ENCODE peak calls at places on chromosomes 7 and 10, in five cellular contexts. Q is heart left ventricle, J is adrenal gland, M is right lobe of liver, A is PC-9. Z is an unnamed sample.

GRCh38 chr10:80168679-80169380 is 36.3 kb downstream of the PLAC9 start:
- DNase-seq in A (no peak), Q (no peak), J (no peak), M (no peak), Z (no peak)

GRCh38 chr7:157754416-157754790 is 417.6 kb downstream of the DNAJB6 start:
- DNase-seq in Q (no peak), M (no peak), J (no peak), A (no peak), Z (no peak)

GRCh38 chr10:129772472-129773358 is 191.4 kb downstream of the EBF3 start:
- DNase-seq in Q (no peak), A (no peak), J (no peak), M (no peak), Z (no peak)

GRCh38 chr7:127598318-127598717 is 4.8 kb downstream of the FSCN3 start:
- DNase-seq in A (no peak), J (no peak), M (no peak), Q (no peak), Z (no peak)

GRCh38 chr10:46070749-46071148 is 24.7 kb upstream of the MSMB start:
- DNase-seq in A (no peak), J (no peak), M (no peak), Q (no peak), Z (no peak)

GRCh38 chr10:132458595-132459251 is 61.7 kb downstream of the PWWP2B start:
- DNase-seq in M (peak; percentile 76), J (peak; percentile 48), Q (peak; percentile 56), A (no peak), Z (no peak)

GRCh38 chr10:24962998-24963397 is 10.6 kb upstream of the PRTFDC1 start:
- DNase-seq in Q (no peak), J (no peak), A (peak; percentile 85), M (no peak), Z (peak; percentile 82)

GRCh38 chr10:30783939-30784500 is 154.5 kb upstream of the LYZL2 start:
- DNase-seq in Q (peak; percentile 90), J (peak; percentile 77), M (peak; percentile 83), A (no peak), Z (peak; percentile 30)

GRCh38 chr10:95242581-95243317 is 48.1 kb downstream of the PDLIM1 start:
- DNase-seq in A (no peak), Q (no peak), J (peak; percentile 73), M (no peak), Z (no peak)

GRCh38 chr7:141409219-141409618 is 142.0 kb upstream of the AGK start:
- DNase-seq in J (no peak), Q (no peak), M (no peak), A (no peak), Z (no peak)

GRCh38 chr10:63977329-63977923 is 456.2 kb downstream of the REEP3 start:
- DNase-seq in Q (no peak), J (no peak), A (no peak), M (no peak), Z (peak; percentile 13)

GRCh38 chr7:70208236-70209063 is 610.2 kb downstream of the AUTS2 start:
- DNase-seq in Q (no peak), J (no peak), M (no peak), A (no peak), Z (no peak)

GRCh38 chr7:47327698-47328391 is 254.1 kb downstream of the TNS3 start:
- DNase-seq in J (peak; percentile 90), A (no peak), M (peak; percentile 74), Q (peak; percentile 91), Z (peak; percentile 44)
- H3K4me1 ChIP-seq in J (peaks cover 30% of the 10 kb centered on the region), A (no peaks in the 10 kb centered on the region), M (no peaks in the 10 kb centered on the region), Q (peaks cover 19% of the 10 kb centered on the region), Z (peaks cover 24% of the 10 kb centered on the region)

GRCh38 chr10:73886085-73886529 is 11.8 kb upstream of the CAMK2G start:
- DNase-seq in J (peak; percentile 77), A (peak; percentile 59), Q (peak; percentile 86), M (peak; percentile 68), Z (no peak)
- TF ChIP-seq CTCF in J (peak; percentile 91), A (peak; percentile 96), Q (peak; percentile 90), M (peak; percentile 83), Z (peak; percentile 94)

DNA sequence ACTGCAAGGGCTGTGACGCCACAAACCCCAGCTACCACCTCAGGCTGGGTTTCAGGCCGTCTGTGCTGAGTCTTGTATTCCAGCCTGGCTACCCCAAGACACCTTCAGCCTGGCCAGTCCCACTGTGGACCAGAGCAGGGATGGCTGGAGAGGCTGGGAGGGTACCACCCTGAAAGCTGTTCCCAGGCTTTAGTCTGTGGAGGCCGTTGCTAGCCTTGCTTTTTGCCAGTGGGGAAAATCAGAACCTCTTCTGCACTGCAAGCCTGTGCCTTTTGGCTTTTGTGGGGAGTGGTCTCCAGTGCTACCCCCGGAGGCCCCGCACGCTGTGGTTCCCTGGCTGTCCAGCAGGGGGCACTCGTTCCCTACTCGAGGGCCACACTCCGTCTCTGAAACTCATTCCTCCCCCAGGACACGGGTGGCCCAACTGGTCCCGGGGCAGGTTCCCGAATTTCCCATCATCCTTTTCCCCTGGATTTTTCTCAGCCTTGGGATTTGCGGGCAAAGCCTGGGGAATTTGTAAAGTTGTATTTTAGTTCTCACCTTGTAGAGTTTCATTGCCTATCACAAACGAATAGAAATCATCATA is 128.4 kb upstream of the BTBD16 start:
- DNase-seq in Q (no peak), J (no peak), A (no peak), M (no peak), Z (no peak)
- H3K27ac ChIP-seq in Q (peak overlapping the region; percentile 87), J (no peak overlapping the region), A (no peak overlapping the region), M (peak overlapping the region; percentile 69), Z (no peak overlapping the region)

GRCh38 chr10:76711374-76711997 is 926.1 kb downstream of the KCNMA1 start:
- DNase-seq in A (no peak), J (no peak), Q (no peak), M (no peak), Z (no peak)
- H3K4me1 ChIP-seq in A (no peaks in the 10 kb centered on the region), J (no peaks in the 10 kb centered on the region), Q (no peaks in the 10 kb centered on the region), M (no peaks in the 10 kb centered on the region), Z (no peaks in the 10 kb centered on the region)

DNA sequence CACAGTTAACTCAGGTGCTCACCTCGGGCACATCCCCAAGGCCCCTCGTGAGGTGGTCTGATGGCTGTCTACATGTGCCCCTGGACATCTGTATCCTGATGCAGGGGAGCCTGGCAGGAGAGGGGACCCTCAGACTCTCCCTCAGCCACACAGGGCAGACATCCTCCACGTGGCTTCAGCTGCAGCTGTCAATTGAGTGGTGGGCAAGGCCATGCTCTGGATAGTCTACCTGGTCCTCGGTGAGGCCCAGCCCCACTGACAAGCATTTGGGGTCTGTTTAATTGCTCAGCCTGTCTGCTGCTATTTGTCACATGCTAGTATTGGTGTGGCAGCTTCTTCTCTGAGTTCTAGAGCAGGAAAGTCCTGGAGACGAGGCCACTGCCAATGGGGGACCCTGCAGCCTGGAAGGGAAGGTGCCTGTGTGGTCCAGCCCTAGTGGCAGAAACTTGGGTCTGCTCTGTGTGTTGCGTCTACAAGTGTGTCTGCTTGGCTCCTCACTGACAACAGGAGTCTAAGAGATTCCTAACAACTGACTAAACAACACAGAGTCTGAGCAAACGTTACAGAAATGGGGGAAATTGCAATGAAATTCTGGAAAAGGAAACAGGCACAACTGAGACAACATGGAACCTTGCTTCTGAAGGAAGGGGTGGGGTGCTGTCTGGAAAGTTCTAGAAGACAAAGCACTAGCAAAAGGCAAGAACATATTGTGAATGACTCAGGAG is 59.3 kb upstream of the IGFBP3 start:
- DNase-seq in A (peak; percentile 8), Q (no peak), M (no peak), J (no peak), Z (no peak)
- TF ChIP-seq CTCF in A (no peak), Q (no peak), M (no peak), J (no peak), Z (no peak)